ENCODE peak calls at places on chromosomes 13 and 19, in six cellular contexts. Q is neural progenitor cell, M is osteocyte, O is endothelial cell, U is colonic mucosa, P is PC-9. C is an unnamed sample.

GRCh38 chr13:51934461-51935087 is 72.8 kb downstream of the CCDC70 start:
- DNase-seq in M (no peak), O (no peak), Q (no peak), P (no peak), U (no peak), C (no peak)

GRCh38 chr19:6744381-6745288 is 5.2 kb downstream of the TRIP10 start:
- DNase-seq in P (peak), M (peak), Q (peak), O (no peak), U (peak), C (no peak)

GRCh38 chr13:87234981-87235380 is 436.2 kb upstream of the SLITRK5 start:
- DNase-seq in M (no peak), P (no peak), U (no peak), O (no peak), Q (no peak), C (no peak)

GRCh38 chr19:2305974-2306806 is 1.8 kb downstream of the LINGO3 start:
- DNase-seq in U (no peak), O (no peak), Q (no peak), P (no peak), M (no peak), C (no peak)

GRCh38 chr19:42149447-42150202 is 17.4 kb upstream of the POU2F2 start:
- DNase-seq in O (no peak), U (no peak), P (no peak), Q (no peak), M (no peak), C (no peak)

GRCh38 chr13:109602356-109602755 is 184.0 kb downstream of the IRS2 start:
- DNase-seq in U (no peak), O (no peak), P (no peak), Q (no peak), M (no peak), C (no peak)

GRCh38 chr13:83221813-83222241 is 660.4 kb downstream of the SLITRK1 start:
- DNase-seq in U (no peak), O (no peak), Q (no peak), M (no peak), P (no peak), C (no peak)

GRCh38 chr13:28313579-28313978 is 175.2 kb downstream of the PAN3 start:
- DNase-seq in Q (peak), M (no peak), P (no peak), O (no peak), U (no peak), C (no peak)

GRCh38 chr13:98900442-98900841 is 77.4 kb downstream of the DOCK9 start:
- DNase-seq in P (no peak), U (no peak), M (no peak), O (no peak), Q (no peak), C (no peak)

GRCh38 chr13:26881154-26881553 is 120.6 kb upstream of the GPR12 start:
- DNase-seq in P (no peak), Q (no peak), U (no peak), O (no peak), M (no peak), C (no peak)

GRCh38 chr19:9945319-9945966 is 9.1 kb upstream of the OLFM2 start:
- DNase-seq in P (no peak), U (peak), O (no peak), Q (peak), M (peak), C (peak)

GRCh38 chr19:40800339-40800996 is 1.5 kb downstream of the EGLN2 start:
- DNase-seq in M (no peak), Q (no peak), U (no peak), P (no peak), O (no peak), C (no peak)

GRCh38 chr13:112930192-112930591 is 38.8 kb upstream of the MCF2L start:
- DNase-seq in Q (no peak), O (no peak), M (no peak), U (no peak), P (no peak), C (no peak)

GRCh38 chr19:39997595-39998216 is 846 bp downstream of the ZNF546 start:
- DNase-seq in O (no peak), M (no peak), U (no peak), P (no peak), Q (no peak), C (no peak)

GRCh38 chr13:94860981-94861407 is 148.6 kb upstream of the SOX21 start:
- DNase-seq in O (no peak), Q (no peak), P (no peak), U (no peak), M (no peak), C (no peak)

GRCh38 chr19:33339750-33340029 is 33.8 kb upstream of the CEBPG start:
- DNase-seq in Q (no peak), O (no peak), M (peak), P (no peak), U (no peak), C (no peak)

GRCh38 chr19:1650627-1651009 is 1.8 kb downstream of the TCF3 start:
- DNase-seq in M (no peak), Q (peak), U (no peak), O (no peak), P (no peak), C (no peak)

GRCh38 chr13:78743972-78744371 is 85.0 kb upstream of the OBI1 start:
- DNase-seq in M (no peak), O (no peak), P (no peak), U (no peak), Q (no peak), C (no peak)

GRCh38 chr19:5145521-5146511 is 176.9 kb downstream of the KDM4B start:
- DNase-seq in P (no peak), O (no peak), Q (no peak), M (no peak), U (no peak), C (no peak)

GRCh38 chr13:30097089-30097488 is 210.3 kb downstream of the KATNAL1 start:
- DNase-seq in P (no peak), U (no peak), M (no peak), O (no peak), Q (no peak), C (no peak)

GRCh38 chr13:65943711-65944110 is 1286.4 kb downstream of the PCDH9 start:
- DNase-seq in O (no peak), U (no peak), P (no peak), M (no peak), Q (no peak), C (no peak)

GRCh38 chr13:100520936-100521765 is 67.4 kb downstream of the GGACT start:
- DNase-seq in U (no peak), P (no peak), Q (peak), O (no peak), M (peak), C (peak)

GRCh38 chr19:29645911-29646310 is 19.4 kb upstream of the PLEKHF1 start:
- DNase-seq in Q (no peak), U (no peak), O (no peak), M (no peak), P (no peak), C (no peak)

GRCh38 chr13:71285700-71286099 is 581.3 kb downstream of the DACH1 start:
- DNase-seq in U (no peak), P (no peak), M (no peak), Q (peak), O (no peak), C (no peak)

GRCh38 chr13:36608474-36608873 is 65.3 kb upstream of the SERTM1 start:
- DNase-seq in U (no peak), O (no peak), P (no peak), M (no peak), Q (no peak), C (no peak)

GRCh38 chr13:25965596-25965995 is 86.2 kb downstream of the SHISA2 start:
- DNase-seq in M (no peak), U (no peak), Q (no peak), O (no peak), P (no peak), C (no peak)

GRCh38 chr13:93029536-93029935 is 197.1 kb upstream of the GPC6 start:
- DNase-seq in M (no peak), P (no peak), O (no peak), U (no peak), Q (no peak), C (no peak)

GRCh38 chr13:66657165-66657895 is 572.8 kb downstream of the PCDH9 start:
- DNase-seq in M (no peak), Q (peak), O (no peak), P (peak), U (no peak), C (no peak)

GRCh38 chr19:46764817-46765291 is 18.6 kb upstream of the STRN4 start:
- DNase-seq in M (no peak), U (peak), P (no peak), O (no peak), Q (no peak), C (no peak)

GRCh38 chr19:46772170-46773017 is 16.0 kb downstream of the SLC1A5 start:
- DNase-seq in U (no peak), Q (no peak), M (no peak), P (peak), O (no peak), C (no peak)

GRCh38 chr19:46762245-46762890 is 16.1 kb upstream of the STRN4 start:
- DNase-seq in P (no peak), Q (no peak), U (no peak), M (no peak), O (no peak), C (no peak)

GRCh38 chr19:46761418-46761831 is 15.2 kb upstream of the STRN4 start:
- DNase-seq in M (no peak), P (no peak), U (no peak), O (no peak), Q (no peak), C (no peak)

GRCh38 chr19:46766569-46767317 is 20.5 kb upstream of the STRN4 start:
- DNase-seq in U (peak), Q (peak), O (peak), P (peak), M (no peak), C (peak)
- TF ChIP-seq CTCF in U (peak), Q (peak), O (peak), P (peak), M (peak), C (peak)

GRCh38 chr13:20331949-20332348 is 99.8 kb upstream of the GJB6 start:
- DNase-seq in O (no peak), P (no peak), Q (no peak), U (no peak), M (no peak), C (no peak)

GRCh38 chr13:20332361-20333096 is 100.4 kb upstream of the GJB6 start:
- DNase-seq in Q (no peak), P (no peak), U (no peak), O (no peak), M (no peak), C (no peak)

GRCh38 chr13:20326809-20327208 is 94.7 kb upstream of the GJB6 start:
- DNase-seq in P (no peak), O (no peak), Q (no peak), U (no peak), M (no peak), C (no peak)

GRCh38 chr13:20334309-20334708 is 102.2 kb upstream of the GJB6 start:
- DNase-seq in O (no peak), Q (no peak), M (peak), P (no peak), U (no peak), C (no peak)

GRCh38 chr13:20331419-20331818 is 99.3 kb upstream of the GJB6 start:
- DNase-seq in P (no peak), U (no peak), O (no peak), M (no peak), Q (no peak), C (no peak)
- TF ChIP-seq CTCF in P (no peak), U (no peak), O (no peak), M (no peak), Q (no peak), C (no peak)

GRCh38 chr13:80082396-80083096 is 258.4 kb downstream of the SPRY2 start:
- DNase-seq in M (no peak), O (no peak), Q (no peak), U (no peak), P (no peak), C (no peak)
- TF ChIP-seq CTCF in M (no peak), O (no peak), Q (no peak), U (no peak), P (no peak), C (no peak)

GRCh38 chr13:41941174-41941573 is 19.7 kb downstream of the VWA8 start:
- DNase-seq in M (no peak), Q (no peak), U (no peak), O (no peak), P (no peak), C (no peak)

GRCh38 chr13:41939403-41939802 is 21.5 kb downstream of the VWA8 start:
- DNase-seq in O (no peak), Q (no peak), P (no peak), U (no peak), M (no peak), C (no peak)

GRCh38 chr13:41944635-41945401 is 16.1 kb downstream of the VWA8 start:
- DNase-seq in O (no peak), U (no peak), P (no peak), Q (no peak), M (no peak), C (no peak)

GRCh38 chr13:41944229-41944628 is 16.7 kb downstream of the VWA8 start:
- DNase-seq in Q (no peak), O (no peak), P (no peak), U (no peak), M (no peak), C (no peak)

DNA sequence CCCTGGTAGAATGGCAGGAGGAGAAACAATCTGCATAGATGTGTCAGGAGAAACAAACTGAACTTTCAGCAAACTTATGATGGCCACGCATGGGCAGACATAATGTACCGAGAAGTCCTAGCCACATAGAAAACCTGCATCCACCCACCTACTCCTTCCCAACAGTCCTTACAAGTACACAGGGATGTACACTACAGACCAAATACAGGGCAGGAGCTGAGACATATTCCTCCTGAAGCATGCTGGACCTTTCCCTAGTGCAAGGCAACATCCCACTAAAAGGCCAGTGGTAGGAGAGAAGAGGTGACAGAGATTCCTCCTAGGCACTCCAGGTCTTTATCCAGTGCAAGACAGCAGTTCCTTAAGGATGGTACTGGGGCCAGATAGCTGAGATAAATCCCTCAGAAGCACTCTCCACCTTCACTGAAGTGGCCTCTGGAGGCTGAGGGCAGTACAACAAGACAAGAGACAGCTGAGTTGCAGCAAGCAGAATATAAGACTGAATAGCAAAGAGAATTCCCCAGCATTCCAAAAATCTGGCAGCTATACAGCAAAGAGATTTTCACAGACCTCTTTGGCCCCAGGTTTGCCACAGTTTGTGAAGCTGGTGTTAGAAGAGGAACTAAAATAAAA is 18.3 kb downstream of the VWA8 start:
- DNase-seq in M (no peak), P (no peak), Q (peak), U (no peak), O (peak), C (peak)
- TF ChIP-seq CTCF in M (peak), P (no peak), Q (peak), U (peak), O (no peak), C (no peak)

DNA sequence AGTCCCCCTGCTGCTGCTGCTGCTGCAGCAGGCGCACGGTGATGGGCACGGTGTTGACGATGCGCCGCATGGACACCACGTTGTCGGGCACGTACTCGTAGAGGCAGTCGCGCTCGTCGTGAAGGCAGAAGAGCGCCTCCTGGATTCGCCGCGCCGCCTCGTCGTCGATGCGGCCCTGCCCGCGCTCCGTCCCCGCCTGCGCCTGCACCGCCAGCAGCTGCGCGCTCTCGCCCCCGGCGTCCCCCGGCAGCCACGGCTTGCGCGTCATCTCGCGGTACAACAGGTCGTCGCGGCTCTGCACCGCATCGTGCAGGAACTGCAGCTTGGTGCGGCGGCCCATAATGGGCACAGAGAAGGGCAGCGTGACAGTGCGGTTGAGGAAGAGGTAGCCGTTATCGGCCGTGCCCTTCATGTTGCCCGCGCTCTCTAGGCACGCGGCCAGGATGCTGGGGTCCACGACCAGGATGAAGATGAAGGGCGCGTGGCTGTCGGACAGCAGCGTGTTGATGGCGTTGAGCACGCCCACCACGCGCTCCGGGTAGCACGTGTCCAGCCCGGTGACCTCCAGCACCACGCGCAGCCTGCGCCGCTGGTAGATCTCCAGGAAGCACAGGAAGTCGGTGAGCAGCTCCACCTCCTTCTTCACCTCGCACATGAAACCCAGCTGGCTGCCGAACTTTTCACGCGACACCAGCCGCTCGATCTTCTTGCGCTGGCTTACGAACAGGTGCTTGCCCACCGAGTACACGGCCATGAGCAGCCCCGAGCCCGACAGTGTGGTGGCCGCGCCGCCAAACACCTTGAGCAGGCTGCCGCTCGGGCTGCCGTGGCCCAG is 8.1 kb downstream of the NKPD1 start:
- DNase-seq in M (no peak), O (no peak), P (no peak), Q (peak), U (peak), C (peak)
- TF ChIP-seq CTCF in M (no peak), O (no peak), P (no peak), Q (peak), U (no peak), C (no peak)

GRCh38 chr19:47002106-47002766 is 17.4 kb upstream of the NPAS1 start:
- DNase-seq in M (no peak), O (no peak), U (peak), P (no peak), Q (no peak), C (no peak)
- TF ChIP-seq CTCF in M (no peak), O (no peak), U (no peak), P (no peak), Q (no peak), C (no peak)

DNA sequence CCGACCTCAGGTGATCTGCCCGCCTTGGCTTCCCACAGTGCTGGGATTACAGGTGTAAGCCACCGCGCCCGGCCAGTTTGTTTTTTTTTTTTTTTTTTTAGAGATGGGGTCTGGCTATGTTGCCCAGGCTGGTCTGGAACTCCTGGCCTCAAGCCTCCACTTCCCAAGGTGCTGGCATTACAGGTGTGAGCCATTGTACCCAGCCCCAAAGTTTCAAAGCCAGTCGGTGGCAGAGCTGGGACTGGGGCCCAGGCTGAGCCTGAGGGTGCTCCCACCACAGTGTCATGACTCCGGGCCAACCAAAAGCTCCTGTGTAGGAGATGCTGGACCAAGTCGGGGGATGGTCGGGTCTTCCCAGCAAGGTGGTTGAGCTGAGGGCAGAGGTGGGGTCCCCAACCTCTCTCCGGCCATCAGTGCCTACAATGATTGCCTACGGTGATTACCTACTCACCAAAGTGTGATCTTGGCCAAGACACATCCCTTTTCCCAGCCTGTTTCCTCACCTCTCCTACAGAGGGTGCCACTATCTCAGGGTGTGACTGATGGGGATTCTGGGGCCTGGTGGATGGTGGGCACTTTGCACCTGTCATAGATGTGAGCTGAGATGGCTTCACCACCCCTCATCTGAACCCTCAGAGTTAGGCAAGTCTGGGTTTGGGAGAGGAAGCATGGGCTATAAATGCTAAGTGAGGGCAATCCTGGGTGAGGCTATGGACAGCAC is 5.9 kb upstream of the SAMD1 start:
- DNase-seq in O (no peak), U (no peak), P (no peak), M (no peak), Q (no peak), C (no peak)
- TF ChIP-seq CTCF in O (no peak), U (no peak), P (peak), M (no peak), Q (no peak), C (no peak)

GRCh38 chr19:11058246-11059030 is 30.8 kb upstream of the LDLR start:
- DNase-seq in Q (no peak), O (no peak), P (no peak), U (no peak), M (no peak), C (no peak)
- TF ChIP-seq CTCF in Q (no peak), O (no peak), P (no peak), U (no peak), M (no peak), C (no peak)

DNA sequence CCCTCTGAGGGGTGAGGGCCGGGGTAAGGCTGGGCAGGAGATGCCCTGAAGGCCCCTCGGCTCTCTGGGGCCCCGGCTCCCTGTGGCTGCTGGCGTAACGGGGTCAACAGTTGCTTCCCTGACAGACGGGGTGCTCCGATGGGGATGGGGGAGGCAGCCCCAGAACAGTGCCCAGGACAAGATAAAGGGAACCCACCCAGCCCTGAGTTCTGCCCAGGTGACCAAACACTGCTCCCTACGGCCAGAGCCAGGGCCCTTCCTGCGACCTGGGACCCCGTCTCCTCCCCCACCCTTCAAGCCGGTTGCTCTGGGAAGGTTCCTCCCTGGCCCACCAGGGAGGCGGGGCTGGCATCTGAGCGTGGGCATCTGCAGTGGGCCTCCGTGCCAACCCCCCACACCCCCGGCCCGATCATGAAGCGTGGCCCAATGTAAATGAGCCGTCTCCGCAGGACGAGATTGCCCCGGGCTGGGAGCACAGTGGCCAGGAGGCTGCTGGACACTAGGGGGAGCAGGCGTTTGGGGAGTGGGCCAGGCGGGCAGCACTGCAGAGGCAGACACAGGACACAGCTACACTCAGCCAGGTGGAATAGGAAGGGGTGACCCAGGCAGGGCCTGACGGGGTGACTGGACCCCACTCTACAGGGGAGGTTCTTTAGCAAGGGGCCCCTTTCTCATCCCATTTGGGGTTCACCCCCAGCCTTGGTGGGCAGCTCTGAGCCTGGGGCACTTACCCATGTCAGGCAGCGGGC is 1.1 kb upstream of the NKPD1 start:
- DNase-seq in P (no peak), U (no peak), M (no peak), O (peak), Q (peak), C (peak)
- TF ChIP-seq CTCF in P (peak), U (no peak), M (peak), O (peak), Q (peak), C (peak)

GRCh38 chr13:33606692-33607091 is 211.3 kb upstream of the RFC3 start:
- DNase-seq in P (no peak), Q (peak), M (no peak), O (no peak), U (no peak), C (no peak)
- TF ChIP-seq CTCF in P (no peak), Q (peak), M (peak), O (no peak), U (no peak), C (no peak)